ENCODE peak calls at places on chromosomes 11 and 22, in five cellular contexts. One of them, this sample, is unnamed.
A peak's percentile ranks its signal among the peaks of the same experiment; 100 is the strongest.

GRCh38 chr11:18384157-18384641 is 10.2 kb upstream of the LDHA start:
- DNase-seq in activated CD8-positive, alpha-beta T cell treated with anti-CD3 and anti-CD28 coated beads, Interleukin-2, amount 10 ng/mL, durations not matched to agents 7 days and 5 days: peak; percentile 40
- DNase-seq in dermis blood vessel endothelial cell: peak; percentile 69
- DNase-seq in naive thymus-derived CD4-positive, alpha-beta T cell: peak; percentile 10
- DNase-seq in NCI-H446 treated with DMSO at 0.1 percent for 48 hours: no peak
- DNase-seq in this sample: no peak

GRCh38 chr11:61532136-61533038 is 23.8 kb downstream of the LRRC10B start:
- DNase-seq in activated CD8-positive, alpha-beta T cell treated with anti-CD3 and anti-CD28 coated beads, Interleukin-2, amount 10 ng/mL, durations not matched to agents 7 days and 5 days: peak; percentile 57
- DNase-seq in dermis blood vessel endothelial cell: peak; percentile 58
- DNase-seq in naive thymus-derived CD4-positive, alpha-beta T cell: peak; percentile 12
- DNase-seq in NCI-H446 treated with DMSO at 0.1 percent for 48 hours: no peak
- DNase-seq in this sample: peak; percentile 38

GRCh38 chr11:60887531-60887930 is 18.9 kb downstream of the PRPF19 start:
- DNase-seq in activated CD8-positive, alpha-beta T cell treated with anti-CD3 and anti-CD28 coated beads, Interleukin-2, amount 10 ng/mL, durations not matched to agents 7 days and 5 days: peak; percentile 79
- DNase-seq in dermis blood vessel endothelial cell: peak; percentile 85
- DNase-seq in naive thymus-derived CD4-positive, alpha-beta T cell: no peak
- DNase-seq in NCI-H446 treated with DMSO at 0.1 percent for 48 hours: peak; percentile 12
- DNase-seq in this sample: no peak

GRCh38 chr11:69230856-69231425 is 63.0 kb upstream of the MYEOV start:
- DNase-seq in activated CD8-positive, alpha-beta T cell treated with anti-CD3 and anti-CD28 coated beads, Interleukin-2, amount 10 ng/mL, durations not matched to agents 7 days and 5 days: no peak
- DNase-seq in dermis blood vessel endothelial cell: no peak
- DNase-seq in naive thymus-derived CD4-positive, alpha-beta T cell: no peak
- DNase-seq in NCI-H446 treated with DMSO at 0.1 percent for 48 hours: no peak
- DNase-seq in this sample: no peak

GRCh38 chr11:69075421-69076128 is 26.8 kb downstream of the TPCN2 start:
- DNase-seq in activated CD8-positive, alpha-beta T cell treated with anti-CD3 and anti-CD28 coated beads, Interleukin-2, amount 10 ng/mL, durations not matched to agents 7 days and 5 days: no peak
- DNase-seq in dermis blood vessel endothelial cell: no peak
- DNase-seq in naive thymus-derived CD4-positive, alpha-beta T cell: no peak
- DNase-seq in NCI-H446 treated with DMSO at 0.1 percent for 48 hours: no peak
- DNase-seq in this sample: no peak

GRCh38 chr22:29167032-29167911 is 38.4 kb upstream of the EMID1 start:
- DNase-seq in activated CD8-positive, alpha-beta T cell treated with anti-CD3 and anti-CD28 coated beads, Interleukin-2, amount 10 ng/mL, durations not matched to agents 7 days and 5 days: peak; percentile 77
- DNase-seq in dermis blood vessel endothelial cell: no peak
- DNase-seq in naive thymus-derived CD4-positive, alpha-beta T cell: no peak
- DNase-seq in NCI-H446 treated with DMSO at 0.1 percent for 48 hours: no peak
- DNase-seq in this sample: no peak

GRCh38 chr22:44445307-44445680 is 52.7 kb downstream of the RTL6 start:
- DNase-seq in activated CD8-positive, alpha-beta T cell treated with anti-CD3 and anti-CD28 coated beads, Interleukin-2, amount 10 ng/mL, durations not matched to agents 7 days and 5 days: no peak
- DNase-seq in dermis blood vessel endothelial cell: no peak
- DNase-seq in naive thymus-derived CD4-positive, alpha-beta T cell: no peak
- DNase-seq in NCI-H446 treated with DMSO at 0.1 percent for 48 hours: no peak
- DNase-seq in this sample: no peak

GRCh38 chr11:19795082-19795481 is 82.4 kb downstream of the NAV2 start:
- DNase-seq in activated CD8-positive, alpha-beta T cell treated with anti-CD3 and anti-CD28 coated beads, Interleukin-2, amount 10 ng/mL, durations not matched to agents 7 days and 5 days: no peak
- DNase-seq in dermis blood vessel endothelial cell: no peak
- DNase-seq in naive thymus-derived CD4-positive, alpha-beta T cell: no peak
- DNase-seq in NCI-H446 treated with DMSO at 0.1 percent for 48 hours: no peak
- DNase-seq in this sample: no peak

GRCh38 chr11:91513734-91514133 is 710.9 kb upstream of the FAT3 start:
- DNase-seq in activated CD8-positive, alpha-beta T cell treated with anti-CD3 and anti-CD28 coated beads, Interleukin-2, amount 10 ng/mL, durations not matched to agents 7 days and 5 days: no peak
- DNase-seq in dermis blood vessel endothelial cell: no peak
- DNase-seq in naive thymus-derived CD4-positive, alpha-beta T cell: no peak
- DNase-seq in NCI-H446 treated with DMSO at 0.1 percent for 48 hours: peak; percentile 14
- DNase-seq in this sample: no peak

GRCh38 chr11:27679136-27680015 is 20.9 kb downstream of the BDNF start:
- DNase-seq in activated CD8-positive, alpha-beta T cell treated with anti-CD3 and anti-CD28 coated beads, Interleukin-2, amount 10 ng/mL, durations not matched to agents 7 days and 5 days: no peak
- DNase-seq in dermis blood vessel endothelial cell: no peak
- DNase-seq in naive thymus-derived CD4-positive, alpha-beta T cell: no peak
- DNase-seq in NCI-H446 treated with DMSO at 0.1 percent for 48 hours: no peak
- DNase-seq in this sample: no peak

This sample was measured in CD4-positive, CD25-positive, alpha-beta regulatory T cell.